ENCODE peak calls at places on chromosomes 2 and 18, in eight cellular contexts. U is fibroblast of the aortic adventitia, G is foreskin fibroblast, V is astrocyte of the spinal cord, P is keratinocyte, N is breast epithelium, I is fibroblast of mammary gland, A is IMR-90. W is an unnamed sample.

GRCh38 chr2:70469435-70469834 is 84.2 kb downstream of the TGFA start:
- DNase-seq in U (no peak), G (no peak), V (no peak), P (no peak), N (no peak), I (no peak), A (no peak), W (no peak)

GRCh38 chr2:229003256-229003655 is 267.8 kb downstream of the PID1 start:
- DNase-seq in U (peak), G (no peak), V (no peak), P (no peak), N (no peak), I (no peak), A (no peak), W (no peak)

GRCh38 chr2:98487806-98488189 is 43.1 kb downstream of the INPP4A start:
- DNase-seq in U (no peak), G (no peak), V (peak), P (no peak), N (no peak), I (peak), A (peak), W (peak)

GRCh38 chr2:230520875-230521155 is 104.8 kb downstream of the SP100 start:
- DNase-seq in U (peak), G (peak), V (peak), P (no peak), N (no peak), I (peak), A (peak), W (peak)

GRCh38 chr2:144389151-144389929 is 130.6 kb downstream of the ZEB2 start:
- DNase-seq in U (no peak), G (no peak), V (no peak), P (no peak), N (no peak), I (no peak), A (no peak), W (no peak)

GRCh38 chr18:76518543-76519155 is 23.6 kb upstream of the ZNF516 start:
- DNase-seq in U (peak), G (peak), V (peak), P (no peak), N (no peak), I (peak), A (peak), W (no peak)

GRCh38 chr2:1603521-1603920 is 140.8 kb downstream of the PXDN start:
- DNase-seq in U (no peak), G (no peak), V (no peak), P (no peak), N (no peak), I (no peak), A (no peak), W (no peak)

GRCh38 chr2:217277646-217278048 is 417.8 kb upstream of the TNP1 start:
- DNase-seq in U (peak), G (peak), V (peak), P (peak), N (no peak), I (peak), A (peak), W (peak)

GRCh38 chr2:129827251-129827894 is 152.1 kb upstream of the RAB6C start:
- DNase-seq in U (no peak), G (no peak), V (no peak), P (no peak), N (no peak), I (no peak), A (no peak), W (no peak)

GRCh38 chr2:161177969-161178368 is 17.7 kb downstream of the TANK start:
- DNase-seq in U (no peak), G (no peak), V (no peak), P (no peak), N (no peak), I (no peak), A (no peak), W (no peak)

GRCh38 chr2:68023904-68024303 is 38.9 kb downstream of the C1D start:
- DNase-seq in U (no peak), G (no peak), V (no peak), P (no peak), N (no peak), I (no peak), A (no peak), W (no peak)

GRCh38 chr18:3179430-3180089 is 40.2 kb downstream of the MYOM1 start:
- DNase-seq in U (no peak), G (no peak), V (no peak), P (no peak), N (no peak), I (no peak), A (no peak), W (no peak)

GRCh38 chr2:70094978-70095832 is 7.9 kb downstream of the PCBP1 start:
- DNase-seq in U (peak), G (peak), V (peak), P (peak), N (peak), I (peak), A (peak), W (no peak)

GRCh38 chr18:2933995-2934394 is 78.9 kb downstream of the LPIN2 start:
- DNase-seq in U (no peak), G (no peak), V (no peak), P (no peak), N (no peak), I (no peak), A (no peak), W (no peak)

GRCh38 chr18:63676526-63676925 is 14.8 kb upstream of the SERPINB3 start:
- DNase-seq in U (no peak), G (no peak), V (no peak), P (no peak), N (no peak), I (peak), A (no peak), W (peak)

GRCh38 chr2:112216158-112216557 is 38.7 kb downstream of the ZC3H8 start:
- DNase-seq in U (peak), G (no peak), V (no peak), P (no peak), N (no peak), I (peak), A (peak), W (no peak)

GRCh38 chr2:237697586-237698337 is 70.4 kb downstream of the LRRFIP1 start:
- DNase-seq in U (no peak), G (no peak), V (no peak), P (no peak), N (no peak), I (no peak), A (no peak), W (no peak)

GRCh38 chr2:16756831-16757644 is 91.4 kb upstream of the CYRIA start:
- DNase-seq in U (peak), G (peak), V (peak), P (peak), N (peak), I (peak), A (peak), W (peak)

GRCh38 chr2:16617282-16618266 is 48.1 kb downstream of the CYRIA start:
- DNase-seq in U (peak), G (no peak), V (peak), P (no peak), N (peak), I (peak), A (peak), W (peak)

GRCh38 chr2:67600472-67600871 is 203.3 kb downstream of the ETAA1 start:
- DNase-seq in U (no peak), G (no peak), V (no peak), P (no peak), N (no peak), I (no peak), A (no peak), W (no peak)

GRCh38 chr18:78507217-78507616 is 472.4 kb upstream of the SALL3 start:
- DNase-seq in U (no peak), G (no peak), V (no peak), P (no peak), N (no peak), I (no peak), A (no peak), W (no peak)

GRCh38 chr18:73093687-73094250 is 226.0 kb upstream of the NETO1 start:
- DNase-seq in U (no peak), G (peak), V (no peak), P (no peak), N (no peak), I (no peak), A (peak), W (no peak)

GRCh38 chr2:120831106-120831505 is 95.4 kb downstream of the GLI2 start:
- DNase-seq in U (no peak), G (no peak), V (no peak), P (no peak), N (no peak), I (no peak), A (no peak), W (no peak)

GRCh38 chr18:23735021-23735464 is 45.8 kb downstream of the LAMA3 start:
- DNase-seq in U (peak), G (peak), V (peak), P (no peak), N (no peak), I (peak), A (no peak), W (no peak)

GRCh38 chr18:61891874-61892273 is 933 bp downstream of the RNF152 start:
- DNase-seq in U (no peak), G (no peak), V (no peak), P (no peak), N (no peak), I (no peak), A (no peak), W (no peak)

GRCh38 chr18:61894751-61895524 is 2.1 kb upstream of the RNF152 start:
- DNase-seq in U (no peak), G (no peak), V (no peak), P (no peak), N (no peak), I (no peak), A (no peak), W (no peak)

GRCh38 chr18:61893971-61894750 is 1.4 kb upstream of the RNF152 start:
- DNase-seq in U (peak), G (peak), V (peak), P (no peak), N (peak), I (peak), A (peak), W (peak)

GRCh38 chr18:61892683-61893303 is at the start of gene RNF152:
- DNase-seq in U (peak), G (no peak), V (peak), P (no peak), N (peak), I (no peak), A (peak), W (no peak)

GRCh38 chr18:61893304-61893970 is 630 bp upstream of the RNF152 start:
- DNase-seq in U (peak), G (peak), V (peak), P (no peak), N (no peak), I (peak), A (peak), W (no peak)
- TF ChIP-seq CTCF in U (no peak), G (no peak), V (peak), P (no peak), N (no peak), I (no peak), A (peak), W (no peak)

DNA sequence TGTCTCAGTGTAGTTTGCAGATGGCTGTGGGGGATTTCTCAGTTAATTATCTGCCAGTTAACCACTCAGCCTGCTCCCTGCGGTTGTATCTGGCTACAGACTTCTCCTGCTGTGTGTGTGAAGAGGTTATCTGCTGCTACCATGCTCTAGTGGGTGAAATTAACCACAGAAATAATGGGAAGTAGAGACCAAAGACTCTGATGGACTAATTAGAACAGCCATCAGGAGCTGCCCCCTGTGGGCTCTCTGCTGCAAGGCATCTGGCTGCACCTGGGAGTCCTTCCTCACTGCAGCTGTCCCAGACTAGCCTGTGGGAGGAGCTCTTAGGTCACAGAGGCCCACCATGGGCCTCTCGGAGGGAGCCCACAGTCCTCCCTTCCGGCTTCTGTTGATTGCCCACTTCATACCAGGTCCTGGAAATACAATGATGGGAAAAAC is 66.6 kb downstream of the CTIF start:
- DNase-seq in U (no peak), G (no peak), V (peak), P (no peak), N (no peak), I (peak), A (peak), W (peak)
- TF ChIP-seq CTCF in U (no peak), G (peak), V (peak), P (peak), N (no peak), I (peak), A (peak), W (peak)

GRCh38 chr2:223459328-223459939 is 142.7 kb downstream of the SCG2 start:
- DNase-seq in U (peak), G (no peak), V (peak), P (no peak), N (no peak), I (peak), A (peak), W (no peak)
- TF ChIP-seq CTCF in U (peak), G (no peak), V (peak), P (peak), N (peak), I (peak), A (peak), W (peak)

DNA sequence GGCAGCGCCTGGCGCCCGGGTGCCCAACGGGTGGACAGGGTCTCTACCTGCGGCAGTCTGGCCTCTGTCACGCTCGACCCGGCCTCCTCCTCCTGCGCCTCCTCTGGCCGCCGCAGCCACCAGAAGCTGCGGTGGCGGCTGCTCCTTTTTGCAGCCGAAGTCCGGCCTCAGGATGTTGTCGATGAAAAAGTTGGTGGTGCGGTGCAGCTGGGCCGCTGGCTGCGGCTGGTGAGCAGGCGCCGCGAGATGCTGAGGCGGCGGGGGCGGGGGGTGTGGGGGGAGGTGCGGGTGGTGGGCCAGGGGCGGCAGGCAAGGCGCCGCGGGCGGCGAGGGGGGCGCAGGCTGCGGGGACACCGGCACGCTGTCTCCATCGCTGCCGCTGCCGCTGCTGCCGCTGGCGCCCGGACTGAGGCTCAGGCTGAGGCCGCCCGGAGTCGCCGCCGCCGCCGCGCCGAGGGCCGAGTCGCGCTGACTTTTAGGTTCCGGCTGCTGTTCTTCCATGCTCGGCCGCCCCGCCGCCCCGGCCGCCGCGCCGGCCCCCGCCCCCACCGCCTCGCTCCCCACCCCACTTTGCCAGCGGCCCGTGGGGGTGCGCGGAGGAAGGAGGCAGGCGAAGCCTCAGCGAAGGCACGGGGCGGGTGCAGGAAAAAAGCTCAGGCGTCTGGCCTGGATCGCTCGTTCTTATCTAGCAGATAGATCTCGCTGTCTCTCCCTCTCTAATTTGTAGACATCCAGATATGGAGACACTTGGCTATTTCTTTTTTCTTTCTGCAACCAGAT is 591 bp downstream of the EN1 start:
- DNase-seq in U (peak), G (no peak), V (no peak), P (no peak), N (no peak), I (peak), A (no peak), W (no peak)
- TF ChIP-seq CTCF in U (no peak), G (no peak), V (peak), P (no peak), N (no peak), I (no peak), A (no peak), W (no peak)

DNA sequence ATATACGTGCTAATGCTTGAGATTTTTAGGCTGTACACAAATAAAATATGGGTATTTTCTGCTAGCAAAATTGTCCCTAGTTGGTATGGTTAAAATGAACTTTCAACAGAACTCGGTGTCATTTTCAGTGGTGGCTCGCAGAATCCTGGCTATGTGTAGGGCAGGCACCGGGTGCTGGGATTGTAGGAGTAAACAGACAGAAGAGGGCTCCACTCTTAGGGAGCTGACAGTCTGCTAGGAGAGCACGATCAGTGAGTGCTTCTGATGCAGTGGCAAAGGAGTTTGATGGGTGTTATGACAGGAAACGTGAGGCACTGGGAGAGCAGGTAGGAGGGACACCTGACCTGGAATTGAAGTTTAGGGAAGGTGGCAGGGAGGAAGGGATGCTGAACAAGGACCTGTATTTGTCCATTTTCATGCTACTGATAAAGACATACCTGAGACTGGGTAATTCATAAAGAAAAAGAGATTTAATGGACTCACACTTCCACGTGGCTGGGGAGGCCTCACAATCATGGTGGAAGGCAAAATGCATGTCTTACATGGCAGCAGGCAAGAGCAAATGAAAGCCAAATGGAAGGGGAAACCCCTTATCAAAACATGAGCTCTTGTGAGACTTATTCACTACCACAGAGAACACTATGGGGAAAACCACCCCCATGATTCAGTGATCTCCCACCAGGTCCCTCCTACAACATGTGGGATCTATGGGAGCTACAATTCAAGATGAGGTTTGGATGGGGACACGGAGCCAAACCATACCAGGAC is 105.4 kb upstream of the LCLAT1 start:
- DNase-seq in U (no peak), G (no peak), V (no peak), P (no peak), N (no peak), I (no peak), A (no peak), W (no peak)
- TF ChIP-seq CTCF in U (no peak), G (no peak), V (no peak), P (no peak), N (no peak), I (no peak), A (no peak), W (no peak)

GRCh38 chr2:146927080-146927714 is 917.6 kb upstream of the ACVR2A start:
- DNase-seq in U (peak), G (peak), V (peak), P (no peak), N (no peak), I (peak), A (peak), W (peak)
- TF ChIP-seq CTCF in U (peak), G (peak), V (peak), P (peak), N (peak), I (peak), A (peak), W (peak)

GRCh38 chr2:47720036-47720435 is 62.9 kb upstream of the MSH6 start:
- DNase-seq in U (peak), G (peak), V (no peak), P (no peak), N (no peak), I (peak), A (no peak), W (no peak)
- TF ChIP-seq CTCF in U (no peak), G (no peak), V (no peak), P (no peak), N (no peak), I (no peak), A (no peak), W (no peak)